ENCODE peak calls at places on chromosomes 3 and 15, in nine cellular contexts. U is osteocyte, C is progenitor cell of endocrine pancreas, X is foreskin fibroblast, V is colonic mucosa, W is astrocyte, S is fibroblast of the aortic adventitia, Y is RWPE1, L is upper lobe of left lung. N is an unnamed sample.

GRCh38 chr3:46923559-46924350 is 46.2 kb downstream of the PTH1R start:
- DNase-seq in V (peak; percentile 49), L (no peak), S (peak; percentile 34), W (no peak), X (no peak), U (no peak), Y (no peak), C (peak; percentile 35), N (no peak)

GRCh38 chr3:94069242-94069813 is 6.5 kb downstream of the NSUN3 start:
- DNase-seq in U (no peak), L (no peak), Y (peak; percentile 11), S (peak; percentile 62), V (no peak), X (no peak), W (peak; percentile 3), C (no peak), N (no peak)

GRCh38 chr3:60645801-60646200 is 605.5 kb downstream of the FHIT start:
- DNase-seq in Y (no peak), X (no peak), S (no peak), V (no peak), C (no peak), L (no peak), U (no peak), W (peak; percentile 42), N (no peak)

GRCh38 chr3:11386413-11387155 is 114.4 kb downstream of the ATG7 start:
- DNase-seq in U (no peak), X (no peak), V (peak; percentile 27), C (no peak), L (no peak), S (peak; percentile 77), W (peak; percentile 49), Y (no peak), N (no peak)

GRCh38 chr3:151686257-151686656 is 47.5 kb upstream of the AADACL2 start:
- DNase-seq in C (no peak), W (peak; percentile 35), V (no peak), U (no peak), S (no peak), X (no peak), L (no peak), Y (no peak), N (no peak)

GRCh38 chr3:164533275-164533674 is 545.0 kb downstream of the SI start:
- DNase-seq in V (no peak), X (no peak), Y (no peak), S (no peak), C (no peak), L (no peak), U (no peak), W (no peak), N (no peak)

GRCh38 chr3:134094491-134094890 is 64.8 kb upstream of the SLCO2A1 start:
- DNase-seq in C (no peak), X (peak; percentile 14), V (no peak), S (peak; percentile 43), U (no peak), L (no peak), W (peak; percentile 69), Y (no peak), N (no peak)

GRCh38 chr3:183393625-183394024 is 34.8 kb downstream of the MCF2L2 start:
- DNase-seq in V (no peak), X (no peak), Y (no peak), L (no peak), U (no peak), W (no peak), C (no peak), S (no peak), N (no peak)

GRCh38 chr3:158763421-158763820 is 31.2 kb upstream of the RARRES1 start:
- DNase-seq in V (no peak), S (no peak), C (no peak), X (no peak), W (no peak), L (no peak), U (no peak), Y (no peak), N (no peak)

GRCh38 chr3:11964553-11964952 is 39.6 kb upstream of the SYN2 start:
- DNase-seq in W (no peak), L (no peak), V (no peak), U (no peak), S (no peak), C (no peak), Y (no peak), X (no peak), N (no peak)

GRCh38 chr3:24254649-24255048 is 240.0 kb downstream of the THRB start:
- DNase-seq in Y (no peak), V (no peak), U (no peak), X (peak; percentile 82), W (peak; percentile 94), S (peak; percentile 79), L (no peak), C (no peak), N (no peak)

GRCh38 chr3:141484701-141485287 is 2.0 kb upstream of the RASA2 start:
- DNase-seq in S (no peak), V (no peak), C (no peak), L (no peak), U (no peak), W (no peak), X (no peak), Y (no peak), N (no peak)

GRCh38 chr15:76384409-76384808 is 47.8 kb downstream of the ISL2 start:
- DNase-seq in Y (no peak), X (no peak), L (no peak), S (no peak), W (no peak), V (no peak), C (no peak), U (no peak), N (no peak)

GRCh38 chr3:162742159-162742717 is 1245.6 kb downstream of the OTOL1 start:
- DNase-seq in Y (no peak), C (no peak), W (no peak), S (no peak), L (no peak), X (no peak), V (no peak), U (no peak), N (no peak)

GRCh38 chr3:196638922-196639516 is 475 bp upstream of the NRROS start:
- DNase-seq in L (no peak), W (no peak), S (no peak), X (no peak), U (no peak), Y (no peak), V (no peak), C (no peak), N (no peak)

GRCh38 chr3:141486735-141487418 is at the start of gene RASA2:
- DNase-seq in V (peak; percentile 72), X (peak; percentile 73), C (peak; percentile 47), Y (peak; percentile 83), U (peak; percentile 89), L (peak; percentile 95), S (peak; percentile 93), W (peak; percentile 20), N (peak; percentile 57)

GRCh38 chr15:75167588-75168076 is 34.0 kb upstream of the C15orf39 start:
- DNase-seq in S (peak; percentile 85), L (no peak), V (no peak), W (peak; percentile 73), X (peak; percentile 78), Y (no peak), C (no peak), U (no peak), N (no peak)

DNA sequence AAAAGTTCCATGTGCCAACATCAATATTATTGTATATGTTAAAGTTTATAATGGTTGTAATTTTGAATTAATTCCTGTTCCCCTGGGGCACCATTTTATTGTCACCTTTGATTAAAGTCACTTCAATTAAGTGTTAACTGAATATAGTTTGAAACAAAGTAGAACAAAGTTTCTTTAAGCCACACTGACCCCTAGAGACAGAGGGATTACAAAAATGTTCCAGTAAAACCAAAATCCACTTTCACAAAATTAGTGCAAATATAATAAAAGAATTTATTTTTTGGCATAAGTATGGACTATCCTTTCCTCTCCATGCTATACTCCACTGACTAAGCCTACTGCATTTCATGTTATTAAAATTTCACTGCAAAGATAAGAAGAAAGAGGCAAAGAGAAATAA is 123.9 kb downstream of the ZMAT3 start:
- DNase-seq in X (no peak), W (no peak), L (no peak), V (no peak), U (no peak), Y (no peak), C (no peak), S (no peak), N (no peak)
- TF ChIP-seq CTCF in X (no peak), W (no peak), L (no peak), V (no peak), U (peak; percentile 56), Y (no peak), C (peak; percentile 16), S (no peak), N (no peak)

DNA sequence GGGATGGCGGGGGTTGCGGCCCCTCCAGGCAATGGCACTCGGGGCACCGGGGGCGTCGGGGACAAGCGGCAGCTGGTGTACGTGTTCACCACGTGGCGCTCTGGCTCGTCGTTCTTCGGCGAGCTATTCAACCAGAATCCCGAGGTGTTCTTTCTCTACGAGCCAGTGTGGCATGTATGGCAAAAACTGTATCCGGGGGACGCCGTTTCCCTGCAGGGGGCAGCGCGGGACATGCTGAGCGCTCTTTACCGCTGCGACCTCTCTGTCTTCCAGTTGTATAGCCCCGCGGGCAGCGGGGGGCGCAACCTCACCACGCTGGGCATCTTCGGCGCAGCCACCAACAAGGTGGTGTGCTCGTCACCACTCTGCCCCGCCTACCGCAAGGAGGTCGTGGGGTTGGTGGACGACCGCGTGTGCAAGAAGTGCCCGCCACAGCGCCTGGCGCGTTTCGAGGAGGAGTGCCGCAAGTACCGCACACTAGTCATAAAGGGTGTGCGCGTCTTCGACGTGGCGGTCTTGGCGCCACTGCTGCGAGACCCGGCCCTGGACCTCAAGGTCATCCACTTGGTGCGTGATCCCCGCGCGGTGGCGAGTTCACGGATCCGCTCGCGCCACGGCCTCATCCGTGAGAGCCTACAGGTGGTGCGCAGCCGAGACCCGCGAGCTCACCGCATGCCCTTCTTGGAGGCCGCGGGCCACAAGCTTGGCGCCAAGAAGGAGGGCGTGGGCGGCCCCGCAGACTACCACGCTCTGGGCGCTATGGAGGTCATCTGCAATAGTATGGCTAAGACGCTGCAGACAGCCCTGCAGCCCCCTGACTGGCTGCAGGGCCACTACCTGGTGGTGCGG is 1.9 kb downstream of the CHST2 start:
- DNase-seq in Y (no peak), U (peak; percentile 85), V (peak; percentile 48), S (peak; percentile 52), C (no peak), W (no peak), L (peak; percentile 85), X (peak; percentile 87), N (no peak)
- TF ChIP-seq CTCF in Y (peak; percentile 36), U (peak; percentile 64), V (no peak), S (peak; percentile 52), C (peak; percentile 35), W (peak; percentile 45), L (peak; percentile 65), X (peak; percentile 84), N (no peak)

GRCh38 chr3:108818404-108818803 is 4.2 kb upstream of the TRAT1 start:
- DNase-seq in X (no peak), W (peak; percentile 8), C (no peak), L (no peak), Y (peak; percentile 29), V (peak; percentile 61), S (no peak), U (no peak), N (no peak)
- TF ChIP-seq CTCF in X (no peak), W (no peak), C (peak; percentile 37), L (no peak), Y (no peak), V (peak; percentile 43), S (no peak), U (no peak), N (no peak)

DNA sequence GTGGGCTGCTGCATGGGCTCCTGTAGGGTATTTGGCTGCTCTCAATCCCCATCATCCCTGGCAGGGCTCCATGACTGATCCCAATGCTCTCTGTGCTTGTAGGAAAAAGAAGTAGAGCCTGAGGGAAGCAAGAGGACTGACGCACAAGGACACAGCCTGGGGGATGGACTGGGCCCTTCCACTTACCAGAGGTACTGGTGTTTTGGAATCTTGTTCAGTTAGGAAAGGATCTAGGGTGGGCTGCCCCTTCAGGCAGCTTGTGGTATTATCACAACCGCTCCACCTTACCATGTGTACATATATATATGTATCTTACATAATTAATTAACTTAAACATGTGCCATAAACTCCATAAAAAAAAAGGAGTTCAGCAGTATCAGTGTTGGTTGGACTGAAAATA is 1.3 kb downstream of the SLC28A2 start:
- DNase-seq in C (no peak), X (no peak), Y (no peak), U (no peak), V (peak; percentile 53), L (no peak), W (no peak), S (no peak), N (no peak)
- TF ChIP-seq CTCF in C (peak; percentile 35), X (no peak), Y (peak; percentile 24), U (peak; percentile 33), V (no peak), L (no peak), W (no peak), S (peak; percentile 25), N (peak; percentile 53)

N was measured in mesothelial cell of epicardium.